ENCODE peak calls at places on chromosomes 6 and 20, in seven cellular contexts. One of them, this sample, is unnamed.

GRCh38 chr20:16560216-16560615 is 13.0 kb downstream of the KIF16B start:
- DNase-seq in mesenchymal stem cell: no peak
- DNase-seq in IMR-90: no peak
- DNase-seq in H1: no peak
- DNase-seq in mesendoderm: no peak
- DNase-seq in H9: no peak
- DNase-seq in neuronal stem cell: no peak
- DNase-seq in this sample: no peak

GRCh38 chr6:53192590-53193232 is 44.1 kb upstream of the GCM1 start:
- DNase-seq in mesenchymal stem cell: no peak
- DNase-seq in IMR-90: no peak
- DNase-seq in H1: no peak
- DNase-seq in mesendoderm: peak; percentile 69
- DNase-seq in H9: peak; percentile 44
- DNase-seq in neuronal stem cell: peak; percentile 5
- DNase-seq in this sample: peak; percentile 82

GRCh38 chr6:38508894-38509293 is 130.8 kb downstream of the BTBD9 start:
- DNase-seq in mesenchymal stem cell: peak; percentile 74
- DNase-seq in IMR-90: peak; percentile 79
- DNase-seq in H1: no peak
- DNase-seq in mesendoderm: peak; percentile 47
- DNase-seq in H9: no peak
- DNase-seq in neuronal stem cell: no peak
- DNase-seq in this sample: peak; percentile 24

GRCh38 chr6:3075522-3076113 is 7.3 kb downstream of the RIPK1 start:
- DNase-seq in mesenchymal stem cell: peak; percentile 20
- DNase-seq in IMR-90: no peak
- DNase-seq in H1: no peak
- DNase-seq in mesendoderm: no peak
- DNase-seq in H9: no peak
- DNase-seq in neuronal stem cell: no peak
- DNase-seq in this sample: no peak

GRCh38 chr6:16800942-16801341 is 39.7 kb upstream of the ATXN1 start:
- DNase-seq in mesenchymal stem cell: peak; percentile 67
- DNase-seq in IMR-90: peak; percentile 58
- DNase-seq in H1: no peak
- DNase-seq in mesendoderm: no peak
- DNase-seq in H9: no peak
- DNase-seq in neuronal stem cell: no peak
- DNase-seq in this sample: peak; percentile 38

GRCh38 chr20:21156266-21156665 is 30.4 kb downstream of the KIZ start:
- DNase-seq in mesenchymal stem cell: peak; percentile 77
- DNase-seq in IMR-90: peak; percentile 77
- DNase-seq in H1: no peak
- DNase-seq in mesendoderm: peak; percentile 58
- DNase-seq in H9: no peak
- DNase-seq in neuronal stem cell: no peak
- DNase-seq in this sample: peak; percentile 61

GRCh38 chr6:25118038-25118437 is 161.1 kb upstream of the CARMIL1 start:
- DNase-seq in mesenchymal stem cell: no peak
- DNase-seq in IMR-90: no peak
- DNase-seq in H1: no peak
- DNase-seq in mesendoderm: no peak
- DNase-seq in H9: no peak
- DNase-seq in neuronal stem cell: no peak
- DNase-seq in this sample: no peak

GRCh38 chr6:3603443-3604130 is 146.7 kb upstream of the SLC22A23 start:
- DNase-seq in mesenchymal stem cell: peak; percentile 24
- DNase-seq in IMR-90: no peak
- DNase-seq in H1: no peak
- DNase-seq in mesendoderm: no peak
- DNase-seq in H9: no peak
- DNase-seq in neuronal stem cell: no peak
- DNase-seq in this sample: no peak

GRCh38 chr6:168217880-168218537 is 101.6 kb downstream of the DACT2 start:
- DNase-seq in mesenchymal stem cell: no peak
- DNase-seq in IMR-90: no peak
- DNase-seq in H1: no peak
- DNase-seq in mesendoderm: no peak
- DNase-seq in H9: no peak
- DNase-seq in neuronal stem cell: no peak
- DNase-seq in this sample: no peak

GRCh38 chr6:55293116-55293515 is 34.2 kb upstream of the GFRAL start:
- DNase-seq in mesenchymal stem cell: peak; percentile 25
- DNase-seq in IMR-90: peak; percentile 31
- DNase-seq in H1: no peak
- DNase-seq in mesendoderm: peak; percentile 37
- DNase-seq in H9: no peak
- DNase-seq in neuronal stem cell: no peak
- DNase-seq in this sample: peak; percentile 2

GRCh38 chr6:45653117-45653883 is 275.6 kb upstream of the SUPT3H start:
- DNase-seq in mesenchymal stem cell: no peak
- DNase-seq in IMR-90: no peak
- DNase-seq in H1: no peak
- DNase-seq in mesendoderm: no peak
- DNase-seq in H9: no peak
- DNase-seq in neuronal stem cell: no peak
- DNase-seq in this sample: no peak

GRCh38 chr20:21982559-21982958 is 277.1 kb downstream of the PAX1 start:
- DNase-seq in mesenchymal stem cell: no peak
- DNase-seq in IMR-90: no peak
- DNase-seq in H1: no peak
- DNase-seq in mesendoderm: no peak
- DNase-seq in H9: no peak
- DNase-seq in neuronal stem cell: no peak
- DNase-seq in this sample: no peak

GRCh38 chr20:45883100-45883469 is 2.1 kb downstream of the ZSWIM1 start:
- DNase-seq in mesenchymal stem cell: no peak
- DNase-seq in IMR-90: no peak
- DNase-seq in H1: no peak
- DNase-seq in mesendoderm: no peak
- DNase-seq in H9: no peak
- DNase-seq in neuronal stem cell: no peak
- DNase-seq in this sample: no peak

GRCh38 chr6:151413372-151414145 is 22.2 kb upstream of the ZBTB2 start:
- DNase-seq in mesenchymal stem cell: no peak
- DNase-seq in IMR-90: no peak
- DNase-seq in H1: no peak
- DNase-seq in mesendoderm: no peak
- DNase-seq in H9: no peak
- DNase-seq in neuronal stem cell: no peak
- DNase-seq in this sample: no peak

GRCh38 chr6:142883011-142883410 is 62.0 kb downstream of the HIVEP2 start:
- DNase-seq in mesenchymal stem cell: no peak
- DNase-seq in IMR-90: peak; percentile 67
- DNase-seq in H1: no peak
- DNase-seq in mesendoderm: peak; percentile 77
- DNase-seq in H9: no peak
- DNase-seq in neuronal stem cell: no peak
- DNase-seq in this sample: no peak

GRCh38 chr6:1825926-1826325 is 216.2 kb downstream of the FOXC1 start:
- DNase-seq in mesenchymal stem cell: no peak
- DNase-seq in IMR-90: peak; percentile 88
- DNase-seq in H1: no peak
- DNase-seq in mesendoderm: no peak
- DNase-seq in H9: no peak
- DNase-seq in neuronal stem cell: no peak
- DNase-seq in this sample: no peak

GRCh38 chr20:20367681-20368413 is at the start of gene INSM1:
- DNase-seq in mesenchymal stem cell: no peak
- DNase-seq in IMR-90: no peak
- DNase-seq in H1: no peak
- DNase-seq in mesendoderm: peak; percentile 40
- DNase-seq in H9: peak; percentile 80
- DNase-seq in neuronal stem cell: peak; percentile 73
- DNase-seq in this sample: no peak

DNA sequence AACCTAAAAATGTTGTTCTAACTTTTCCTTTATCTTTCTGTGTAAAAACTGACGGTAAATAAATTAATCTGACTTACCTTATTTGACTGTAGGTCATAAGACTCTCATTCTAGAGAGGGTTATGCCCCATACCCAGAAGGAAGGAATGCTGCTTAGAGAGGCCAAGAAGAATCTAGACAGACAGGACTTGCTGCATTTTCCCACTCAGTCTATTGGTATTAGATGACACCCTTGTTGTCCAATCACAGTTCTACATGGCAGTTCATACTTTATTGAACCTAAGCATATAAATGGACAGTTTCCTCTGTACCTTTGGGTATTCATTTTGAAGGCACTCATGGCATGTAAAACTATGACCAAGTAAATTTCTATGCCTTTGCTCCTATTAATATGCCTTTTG is 359.6 kb upstream of the ID4 start:
- DNase-seq in mesenchymal stem cell: no peak
- DNase-seq in IMR-90: no peak
- DNase-seq in H1: no peak
- DNase-seq in mesendoderm: no peak
- DNase-seq in H9: no peak
- DNase-seq in neuronal stem cell: no peak
- DNase-seq in this sample: peak; percentile 97
- H2AK5ac ChIP-seq in mesenchymal stem cell: no peak overlapping the region
- H2AK5ac ChIP-seq in IMR-90: no peak overlapping the region
- H2AK5ac ChIP-seq in H1: no peak overlapping the region
- H2AK5ac ChIP-seq in mesendoderm: no peak overlapping the region
- H2AK5ac ChIP-seq in H9: no peak overlapping the region
- H2AK5ac ChIP-seq in neuronal stem cell: no peak overlapping the region
- H2AK5ac ChIP-seq in this sample: no peak overlapping the region

DNA sequence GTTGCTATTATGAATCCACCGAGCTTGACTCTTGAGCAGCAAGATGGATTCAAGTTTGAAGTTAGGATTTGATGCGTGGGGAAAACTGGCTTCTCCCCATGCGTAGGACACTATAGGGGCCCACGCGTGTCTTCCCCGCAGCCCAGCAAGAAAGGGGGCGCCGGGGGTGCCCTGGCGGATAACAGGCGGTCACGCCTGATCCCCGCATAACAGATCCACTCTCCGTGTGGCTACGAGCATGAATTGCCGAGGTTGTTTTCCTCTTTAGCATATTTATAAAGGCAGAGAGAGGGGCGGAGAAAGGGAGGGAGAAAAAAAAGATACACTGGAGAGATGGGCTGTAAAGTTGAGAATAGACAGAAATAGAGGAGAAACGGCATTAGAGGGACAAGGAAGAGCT is 32.1 kb downstream of the TFAP2A start:
- DNase-seq in mesenchymal stem cell: no peak
- DNase-seq in IMR-90: no peak
- DNase-seq in H1: no peak
- DNase-seq in mesendoderm: no peak
- DNase-seq in H9: no peak
- DNase-seq in neuronal stem cell: no peak
- DNase-seq in this sample: no peak
- H3K4me1 ChIP-seq in mesenchymal stem cell: peaks cover 15% of the 10 kb centered on the region
- H3K4me1 ChIP-seq in IMR-90: no peaks in the 10 kb centered on the region
- H3K4me1 ChIP-seq in H1: peaks cover 8% of the 10 kb centered on the region
- H3K4me1 ChIP-seq in mesendoderm: no peaks in the 10 kb centered on the region
- H3K4me1 ChIP-seq in H9: no peaks in the 10 kb centered on the region
- H3K4me1 ChIP-seq in neuronal stem cell: peaks cover 8% of the 10 kb centered on the region
- H3K4me1 ChIP-seq in this sample: peaks cover 14% of the 10 kb centered on the region

GRCh38 chr20:63491635-63492230 is 7.2 kb downstream of the EEF1A2 start:
- DNase-seq in mesenchymal stem cell: no peak
- DNase-seq in IMR-90: no peak
- DNase-seq in H1: no peak
- DNase-seq in mesendoderm: no peak
- DNase-seq in H9: no peak
- DNase-seq in neuronal stem cell: no peak
- DNase-seq in this sample: no peak

GRCh38 chr20:63491078-63491477 is 7.8 kb downstream of the EEF1A2 start:
- DNase-seq in mesenchymal stem cell: no peak
- DNase-seq in IMR-90: no peak
- DNase-seq in H1: no peak
- DNase-seq in mesendoderm: no peak
- DNase-seq in H9: no peak
- DNase-seq in neuronal stem cell: no peak
- DNase-seq in this sample: no peak

GRCh38 chr20:63488331-63489251 is 10.3 kb downstream of the EEF1A2 start:
- DNase-seq in mesenchymal stem cell: no peak
- DNase-seq in IMR-90: no peak
- DNase-seq in H1: peak; percentile 76
- DNase-seq in mesendoderm: peak; percentile 38
- DNase-seq in H9: no peak
- DNase-seq in neuronal stem cell: no peak
- DNase-seq in this sample: no peak

GRCh38 chr20:63492518-63492917 is 6.4 kb downstream of the EEF1A2 start:
- DNase-seq in mesenchymal stem cell: no peak
- DNase-seq in IMR-90: no peak
- DNase-seq in H1: no peak
- DNase-seq in mesendoderm: no peak
- DNase-seq in H9: no peak
- DNase-seq in neuronal stem cell: no peak
- DNase-seq in this sample: no peak

DNA sequence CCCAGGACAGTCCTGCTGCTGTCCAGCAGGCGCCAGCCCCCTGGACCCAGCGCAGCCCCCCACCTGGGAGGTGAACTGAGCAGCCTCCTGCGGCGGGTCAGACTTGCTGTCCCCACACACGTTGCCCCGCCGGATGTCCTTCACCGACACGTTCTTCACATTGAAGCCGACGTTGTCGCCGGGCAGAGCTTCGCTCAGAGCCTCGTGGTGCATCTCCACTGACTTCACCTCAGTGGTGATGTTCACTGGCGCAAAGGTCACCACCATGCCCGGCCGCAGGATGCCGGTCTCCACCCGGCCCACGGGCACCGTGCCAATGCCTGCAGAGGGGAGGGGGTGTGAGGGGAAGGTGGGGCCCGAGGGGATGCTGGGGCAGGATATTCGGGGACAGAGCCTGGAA is 8.5 kb downstream of the EEF1A2 start:
- DNase-seq in mesenchymal stem cell: no peak
- DNase-seq in IMR-90: no peak
- DNase-seq in H1: no peak
- DNase-seq in mesendoderm: no peak
- DNase-seq in H9: peak; percentile 20
- DNase-seq in neuronal stem cell: no peak
- DNase-seq in this sample: no peak
- H2AK5ac ChIP-seq in mesenchymal stem cell: no peak overlapping the region
- H2AK5ac ChIP-seq in IMR-90: no peak overlapping the region
- H2AK5ac ChIP-seq in H1: no peak overlapping the region
- H2AK5ac ChIP-seq in mesendoderm: no peak overlapping the region
- H2AK5ac ChIP-seq in H9: no peak overlapping the region
- H2AK5ac ChIP-seq in neuronal stem cell: no peak overlapping the region
- H2AK5ac ChIP-seq in this sample: no peak overlapping the region

GRCh38 chr6:35590622-35591066 is 77.9 kb upstream of the TULP1 start:
- DNase-seq in mesenchymal stem cell: no peak
- DNase-seq in IMR-90: no peak
- DNase-seq in H1: no peak
- DNase-seq in mesendoderm: no peak
- DNase-seq in H9: no peak
- DNase-seq in neuronal stem cell: no peak
- DNase-seq in this sample: no peak

GRCh38 chr6:35589201-35589739 is 76.6 kb upstream of the TULP1 start:
- DNase-seq in mesenchymal stem cell: no peak
- DNase-seq in IMR-90: no peak
- DNase-seq in H1: peak; percentile 19
- DNase-seq in mesendoderm: no peak
- DNase-seq in H9: no peak
- DNase-seq in neuronal stem cell: no peak
- DNase-seq in this sample: no peak

GRCh38 chr6:35589904-35590303 is 77.2 kb upstream of the TULP1 start:
- DNase-seq in mesenchymal stem cell: no peak
- DNase-seq in IMR-90: no peak
- DNase-seq in H1: peak; percentile 10
- DNase-seq in mesendoderm: no peak
- DNase-seq in H9: no peak
- DNase-seq in neuronal stem cell: no peak
- DNase-seq in this sample: no peak

GRCh38 chr6:35594503-35595186 is 81.9 kb upstream of the TULP1 start:
- DNase-seq in mesenchymal stem cell: no peak
- DNase-seq in IMR-90: no peak
- DNase-seq in H1: no peak
- DNase-seq in mesendoderm: no peak
- DNase-seq in H9: no peak
- DNase-seq in neuronal stem cell: no peak
- DNase-seq in this sample: no peak

GRCh38 chr6:35592178-35592577 is 79.5 kb upstream of the TULP1 start:
- DNase-seq in mesenchymal stem cell: no peak
- DNase-seq in IMR-90: no peak
- DNase-seq in H1: no peak
- DNase-seq in mesendoderm: no peak
- DNase-seq in H9: no peak
- DNase-seq in neuronal stem cell: no peak
- DNase-seq in this sample: no peak
- H3K4me1 ChIP-seq in mesenchymal stem cell: peaks cover 3% of the 10 kb centered on the region
- H3K4me1 ChIP-seq in IMR-90: peaks cover 3% of the 10 kb centered on the region
- H3K4me1 ChIP-seq in H1: no peaks in the 10 kb centered on the region
- H3K4me1 ChIP-seq in mesendoderm: no peaks in the 10 kb centered on the region
- H3K4me1 ChIP-seq in H9: no peaks in the 10 kb centered on the region
- H3K4me1 ChIP-seq in neuronal stem cell: no peaks in the 10 kb centered on the region
- H3K4me1 ChIP-seq in this sample: no peaks in the 10 kb centered on the region